ENCODE peak calls at places on chromosomes 1 and 21, in nine cellular contexts. V is endothelial cell of umbilical vein; T is cardiac muscle cell; L is CD4-positive, alpha-beta memory T cell; X is SJSA1; K is CD4-positive, alpha-beta T cell; J is IMR-90; Q is PC-3; N is psoas muscle. R is an unnamed sample.

GRCh38 chr1:153764315-153764714 is 10.9 kb upstream of the SLC27A3 start:
- DNase-seq in J (no peak), X (no peak), T (no peak), L (no peak), Q (no peak), N (no peak), K (no peak), V (no peak), R (no peak)

GRCh38 chr1:44775930-44776748 is 799 bp downstream of the RPS8 start:
- DNase-seq in V (peak; percentile 36), T (peak; percentile 19), K (peak; percentile 25), N (no peak), L (peak; percentile 72), X (no peak), J (no peak), Q (peak; percentile 17), R (no peak)

GRCh38 chr1:112855152-112855836 is 100.7 kb downstream of the SLC16A1 start:
- DNase-seq in T (no peak), Q (no peak), X (no peak), L (no peak), V (no peak), K (no peak), N (no peak), J (no peak), R (no peak)

GRCh38 chr1:82284213-82284612 is 483.5 kb downstream of the ADGRL2 start:
- DNase-seq in T (peak; percentile 10), N (no peak), J (no peak), V (no peak), Q (no peak), K (no peak), X (no peak), L (no peak), R (no peak)

GRCh38 chr1:9101510-9102146 is 27.3 kb downstream of the GPR157 start:
- DNase-seq in J (peak; percentile 68), X (no peak), L (no peak), K (no peak), T (peak; percentile 77), V (peak; percentile 51), N (peak; percentile 72), Q (peak; percentile 56), R (peak; percentile 65)

GRCh38 chr1:229319487-229319886 is 23.4 kb downstream of the CCSAP start:
- DNase-seq in K (no peak), V (no peak), L (no peak), T (no peak), N (no peak), J (no peak), X (no peak), Q (no peak), R (no peak)

GRCh38 chr1:50108497-50109073 is at the start of gene ELAVL4:
- DNase-seq in K (no peak), N (no peak), L (no peak), J (no peak), Q (no peak), V (no peak), X (no peak), T (no peak), R (no peak)

GRCh38 chr1:81803423-81804103 is 2.8 kb downstream of the ADGRL2 start:
- DNase-seq in T (peak; percentile 50), K (no peak), X (no peak), J (peak; percentile 2), N (no peak), L (no peak), V (peak; percentile 54), Q (no peak), R (no peak)

DNA sequence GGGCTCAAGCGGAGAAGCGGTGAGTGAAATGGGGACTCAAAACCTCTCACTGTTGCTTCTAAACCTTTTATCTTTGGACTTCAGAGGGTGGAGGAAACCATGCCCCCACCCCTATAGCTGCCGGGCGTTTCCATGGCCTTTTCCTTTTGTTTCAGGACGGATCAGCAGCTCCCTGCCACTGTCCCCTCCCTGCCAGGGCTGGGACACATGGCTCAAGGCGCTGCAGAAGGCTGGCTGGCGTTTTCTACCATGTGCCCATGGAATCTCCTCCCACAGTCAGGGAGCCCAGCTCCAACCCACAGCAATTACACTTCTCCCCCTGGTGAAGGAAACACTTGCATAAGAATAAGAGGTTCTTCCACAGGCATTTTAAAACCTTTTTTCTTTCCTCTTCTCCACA is 812.7 kb downstream of the PLA2G4A start:
- DNase-seq in L (no peak), K (no peak), V (no peak), Q (no peak), T (no peak), J (no peak), X (no peak), N (no peak), R (no peak)
- H3K9me3 ChIP-seq in L (no peaks in the 10 kb centered on the region), K (no peaks in the 10 kb centered on the region), V (no peaks in the 10 kb centered on the region), Q (no peaks in the 10 kb centered on the region), T (no peaks in the 10 kb centered on the region), J (peaks cover 1% of the 10 kb centered on the region), X (peaks cover 6% of the 10 kb centered on the region), N (no peaks in the 10 kb centered on the region), R (no peaks in the 10 kb centered on the region)

GRCh38 chr1:152359906-152360305 is at the start of gene FLG2:
- DNase-seq in L (no peak), V (no peak), K (no peak), Q (no peak), N (no peak), X (no peak), J (no peak), T (no peak), R (no peak)
- H3K9me3 ChIP-seq in L (no peaks in the 10 kb centered on the region), V (no peaks in the 10 kb centered on the region), K (no peaks in the 10 kb centered on the region), Q (no peaks in the 10 kb centered on the region), N (no peaks in the 10 kb centered on the region), X (peaks cover 3% of the 10 kb centered on the region), J (peaks cover 1% of the 10 kb centered on the region), T (no peaks in the 10 kb centered on the region), R (no peaks in the 10 kb centered on the region)

GRCh38 chr1:2910211-2910610 is 108.7 kb upstream of the TTC34 start:
- DNase-seq in Q (no peak), V (no peak), K (no peak), L (no peak), N (no peak), X (no peak), T (no peak), J (no peak), R (no peak)
- H3K9me3 ChIP-seq in Q (no peaks in the 10 kb centered on the region), V (peaks cover 8% of the 10 kb centered on the region), K (no peaks in the 10 kb centered on the region), L (no peaks in the 10 kb centered on the region), N (no peaks in the 10 kb centered on the region), X (no peaks in the 10 kb centered on the region), T (no peaks in the 10 kb centered on the region), J (peaks cover 76% of the 10 kb centered on the region), R (no peaks in the 10 kb centered on the region)

GRCh38 chr1:5623399-5623798 is 368.8 kb downstream of the NPHP4 start:
- DNase-seq in L (no peak), N (peak; percentile 75), V (no peak), K (no peak), T (no peak), X (no peak), Q (no peak), J (no peak), R (no peak)

GRCh38 chr1:5620418-5620817 is 371.8 kb downstream of the NPHP4 start:
- DNase-seq in X (no peak), T (no peak), L (no peak), K (no peak), N (no peak), Q (no peak), J (no peak), V (no peak), R (no peak)

GRCh38 chr1:5622412-5622811 is 369.8 kb downstream of the NPHP4 start:
- DNase-seq in L (no peak), X (no peak), V (no peak), K (no peak), N (no peak), T (no peak), J (no peak), Q (no peak), R (no peak)

GRCh38 chr1:5620997-5621396 is 371.2 kb downstream of the NPHP4 start:
- DNase-seq in K (no peak), X (no peak), J (no peak), T (no peak), N (no peak), L (no peak), Q (peak; percentile 44), V (no peak), R (peak; percentile 56)

GRCh38 chr1:5621692-5622091 is 370.5 kb downstream of the NPHP4 start:
- DNase-seq in K (no peak), L (no peak), J (no peak), X (no peak), V (no peak), T (no peak), Q (no peak), N (no peak), R (no peak)
- H3K9me3 ChIP-seq in K (no peaks in the 10 kb centered on the region), L (no peaks in the 10 kb centered on the region), J (peaks cover 29% of the 10 kb centered on the region), X (no peaks in the 10 kb centered on the region), V (peaks cover 3% of the 10 kb centered on the region), T (no peaks in the 10 kb centered on the region), Q (no peaks in the 10 kb centered on the region), N (no peaks in the 10 kb centered on the region), R (no peaks in the 10 kb centered on the region)

GRCh38 chr21:10425856-10426255 is 95.5 kb upstream of the TPTE start:
- DNase-seq in L (no peak), J (no peak), X (no peak), T (no peak), Q (no peak), V (no peak), N (no peak), K (no peak), R (no peak)

DNA sequence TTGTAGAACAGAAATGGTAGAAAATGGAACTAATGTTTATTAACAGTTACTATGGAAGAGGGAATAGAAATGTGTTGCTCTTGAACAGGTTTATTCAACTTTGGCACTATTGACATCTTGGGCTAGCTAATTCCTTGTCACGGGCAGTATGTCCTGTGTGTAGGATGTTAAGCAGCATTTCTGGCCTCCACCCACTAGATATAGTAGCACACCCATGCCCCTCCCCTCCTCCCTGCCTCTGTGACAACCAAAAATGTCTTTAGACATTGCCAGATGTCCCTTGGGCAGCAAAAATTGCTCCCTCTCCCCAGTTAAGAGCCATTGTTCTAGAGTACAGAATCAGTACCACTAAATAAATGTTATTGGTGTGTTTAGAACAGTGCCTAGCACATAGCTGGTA is 91.4 kb upstream of the TPTE start:
- DNase-seq in J (no peak), L (no peak), T (no peak), N (no peak), X (no peak), V (no peak), K (no peak), Q (no peak), R (no peak)
- H3K9me3 ChIP-seq in J (peaks cover 47% of the 10 kb centered on the region), L (peaks cover 9% of the 10 kb centered on the region), T (peaks cover 24% of the 10 kb centered on the region), N (peaks cover 11% of the 10 kb centered on the region), X (peaks cover 5% of the 10 kb centered on the region), V (peaks cover 30% of the 10 kb centered on the region), K (peaks cover 30% of the 10 kb centered on the region), Q (peaks cover 39% of the 10 kb centered on the region), R (peaks cover 18% of the 10 kb centered on the region)

GRCh38 chr21:42112223-42112622 is 41.1 kb downstream of the UMODL1 start:
- DNase-seq in Q (no peak), T (no peak), J (no peak), L (no peak), N (no peak), K (no peak), V (no peak), X (no peak), R (no peak)
- H3K9me3 ChIP-seq in Q (no peaks in the 10 kb centered on the region), T (no peaks in the 10 kb centered on the region), J (no peaks in the 10 kb centered on the region), L (no peaks in the 10 kb centered on the region), N (no peaks in the 10 kb centered on the region), K (no peaks in the 10 kb centered on the region), V (no peaks in the 10 kb centered on the region), X (no peaks in the 10 kb centered on the region), R (no peaks in the 10 kb centered on the region)

GRCh38 chr21:32203877-32204480 is 74.9 kb downstream of the MIS18A start:
- DNase-seq in N (no peak), J (no peak), K (no peak), X (no peak), Q (no peak), T (no peak), V (peak; percentile 53), L (no peak), R (no peak)
- H3K9me3 ChIP-seq in N (no peaks in the 10 kb centered on the region), J (no peaks in the 10 kb centered on the region), K (no peaks in the 10 kb centered on the region), X (no peaks in the 10 kb centered on the region), Q (no peaks in the 10 kb centered on the region), T (no peaks in the 10 kb centered on the region), V (no peaks in the 10 kb centered on the region), L (no peaks in the 10 kb centered on the region), R (no peaks in the 10 kb centered on the region)

R was measured in Caco-2.